ENCODE peak calls at places on chromosomes 16 and 17, in five cellular contexts. C, J, P, Z and B are unnamed samples.

GRCh38 chr17:74812109-74812864 is 36.1 kb upstream of the NAT9 start:
- DNase-seq in C (no peak), J (no peak), P (no peak), Z (no peak), B (no peak)

GRCh38 chr16:74034862-74035261 is 261.8 kb upstream of the PSMD7 start:
- DNase-seq in C (peak), J (no peak), P (no peak), Z (peak), B (peak)

GRCh38 chr16:50635505-50636392 is 45.4 kb downstream of the SNX20 start:
- DNase-seq in C (no peak), J (no peak), P (no peak), Z (peak), B (no peak)

GRCh38 chr17:55426851-55427586 is 5.4 kb upstream of the MMD start:
- DNase-seq in C (no peak), J (no peak), P (no peak), Z (no peak), B (no peak)

GRCh38 chr16:87584271-87584670 is 18.0 kb upstream of the JPH3 start:
- DNase-seq in C (no peak), J (no peak), P (no peak), Z (no peak), B (no peak)

GRCh38 chr17:55005520-55005919 is 37.0 kb downstream of the STXBP4 start:
- DNase-seq in C (no peak), J (no peak), P (no peak), Z (peak), B (no peak)

GRCh38 chr17:78113804-78114785 is 14.5 kb downstream of the TMC6 start:
- DNase-seq in C (no peak), J (no peak), P (no peak), Z (no peak), B (no peak)

GRCh38 chr16:88613-89012 is 10.6 kb downstream of the MPG start:
- DNase-seq in C (no peak), J (no peak), P (peak), Z (no peak), B (no peak)

GRCh38 chr16:49183911-49184310 is 97.7 kb downstream of the CBLN1 start:
- DNase-seq in C (peak), J (no peak), P (no peak), Z (peak), B (peak)

GRCh38 chr17:78412403-78412802 is 34.0 kb downstream of the PGS1 start:
- DNase-seq in C (no peak), J (no peak), P (no peak), Z (no peak), B (no peak)

GRCh38 chr16:3608069-3608468 is 3.3 kb downstream of the SLX4 start:
- DNase-seq in C (no peak), J (no peak), P (no peak), Z (no peak), B (no peak)

GRCh38 chr17:82972836-82973372 is 106.5 kb upstream of the METRNL start:
- DNase-seq in C (no peak), J (no peak), P (no peak), Z (no peak), B (no peak)

GRCh38 chr17:51428668-51429486 is 168.5 kb downstream of the UTP18 start:
- DNase-seq in C (no peak), J (no peak), P (no peak), Z (no peak), B (no peak)

GRCh38 chr17:7897773-7898172 is 9.2 kb downstream of the CHD3 start:
- DNase-seq in C (no peak), J (no peak), P (no peak), Z (no peak), B (no peak)

GRCh38 chr16:88130016-88130415 is 178.8 kb downstream of the BANP start:
- DNase-seq in C (no peak), J (no peak), P (peak), Z (no peak), B (no peak)

GRCh38 chr17:249236-249993 is 68.0 kb upstream of the DOC2B start:
- DNase-seq in C (no peak), J (peak), P (peak), Z (no peak), B (no peak)

GRCh38 chr17:57663326-57664070 is 81.6 kb downstream of the CCDC182 start:
- DNase-seq in C (no peak), J (peak), P (no peak), Z (no peak), B (no peak)

GRCh38 chr16:51825740-51826139 is 674.7 kb upstream of the SALL1 start:
- DNase-seq in C (no peak), J (no peak), P (no peak), Z (no peak), B (no peak)

GRCh38 chr17:77320046-77320445 is 179.3 kb downstream of the SEC14L1 start:
- DNase-seq in C (no peak), J (peak), P (no peak), Z (no peak), B (no peak)

GRCh38 chr16:89242795-89243200 is 25.3 kb downstream of the ZNF778 start:
- DNase-seq in C (no peak), J (no peak), P (no peak), Z (no peak), B (peak)

GRCh38 chr17:40430272-40431230 is 12.7 kb upstream of the IGFBP4 start:
- DNase-seq in C (no peak), J (peak), P (no peak), Z (no peak), B (peak)

GRCh38 chr16:70701036-70701435 is 15.2 kb upstream of the MTSS2 start:
- DNase-seq in C (no peak), J (no peak), P (no peak), Z (no peak), B (no peak)

GRCh38 chr16:66880288-66881013 is at the start of gene PDP2:
- DNase-seq in C (peak), J (peak), P (peak), Z (peak), B (peak)

GRCh38 chr17:81345211-81346089 is 49.8 kb upstream of the BAHCC1 start:
- DNase-seq in C (peak), J (peak), P (peak), Z (peak), B (peak)
- TF ChIP-seq CTCF in C (peak), J (peak), P (peak), Z (no peak), B (no peak)

GRCh38 chr17:73420897-73421296 is 109.1 kb upstream of the CDC42EP4 start:
- DNase-seq in C (peak), J (peak), P (no peak), Z (peak), B (no peak)
- TF ChIP-seq CTCF in C (peak), J (no peak), P (no peak), Z (peak), B (no peak)

DNA sequence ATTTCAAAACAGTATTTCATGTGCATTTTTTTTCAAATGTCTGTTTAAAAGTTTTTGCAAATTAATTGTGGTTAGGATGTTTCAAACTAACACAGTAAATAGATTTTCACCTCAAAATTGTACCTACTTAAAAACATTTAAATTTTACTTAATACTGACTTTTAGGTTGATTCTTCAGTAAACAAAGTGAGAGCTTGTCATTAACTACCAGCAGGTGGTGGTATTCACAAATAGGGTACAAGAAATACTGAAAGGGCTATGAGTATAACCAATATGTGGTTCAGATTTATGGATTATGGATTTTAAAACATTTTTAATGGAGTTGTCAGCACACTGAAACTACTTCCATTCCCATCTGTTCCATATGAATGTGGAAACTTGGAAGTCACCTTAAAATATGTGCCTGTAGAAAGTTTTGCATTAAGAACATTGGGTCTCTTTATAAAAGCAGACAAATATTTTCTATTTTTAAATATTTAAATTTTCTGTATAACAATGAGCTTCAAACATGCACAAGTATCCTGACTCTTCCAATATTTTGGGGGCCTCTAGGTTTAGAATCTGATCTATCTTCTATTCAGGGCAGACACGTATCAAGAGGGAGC is 155.5 kb downstream of the SNX11 start:
- DNase-seq in C (no peak), J (no peak), P (no peak), Z (peak), B (no peak)
- TF ChIP-seq CTCF in C (peak), J (peak), P (no peak), Z (peak), B (no peak)

GRCh38 chr16:83992624-83993023 is 24.6 kb downstream of the NECAB2 start:
- DNase-seq in C (no peak), J (no peak), P (no peak), Z (no peak), B (no peak)
- TF ChIP-seq CTCF in C (no peak), J (no peak), P (no peak), Z (no peak), B (no peak)

GRCh38 chr16:68250951-68251350 is 5.8 kb downstream of the PLA2G15 start:
- DNase-seq in C (no peak), J (no peak), P (no peak), Z (no peak), B (no peak)
- TF ChIP-seq CTCF in C (no peak), J (no peak), P (no peak), Z (no peak), B (no peak)